ENCODE peak calls at places on chromosomes 16 and 17, in eight cellular contexts. One of them, this sample, is unnamed.

GRCh38 chr16:3170440-3171180 is 17.4 kb upstream of the OR1F1 start:
- DNase-seq in GM12891: no peak
- DNase-seq in adrenal gland: no peak
- DNase-seq in NCI-H774: no peak
- DNase-seq in stomach: no peak
- DNase-seq in GM12892: no peak
- DNase-seq in iris pigment epithelial cell: no peak
- DNase-seq in breast epithelium: no peak
- DNase-seq in this sample: no peak

GRCh38 chr17:66420961-66421371 is 118.6 kb downstream of the PRKCA start:
- DNase-seq in GM12891: no peak
- DNase-seq in adrenal gland: peak
- DNase-seq in NCI-H774: no peak
- DNase-seq in stomach: no peak
- DNase-seq in GM12892: no peak
- DNase-seq in iris pigment epithelial cell: peak
- DNase-seq in breast epithelium: no peak
- DNase-seq in this sample: no peak

GRCh38 chr17:57517519-57518342 is 227.4 kb downstream of the CCDC182 start:
- DNase-seq in GM12891: no peak
- DNase-seq in adrenal gland: no peak
- DNase-seq in NCI-H774: no peak
- DNase-seq in stomach: no peak
- DNase-seq in GM12892: no peak
- DNase-seq in iris pigment epithelial cell: no peak
- DNase-seq in breast epithelium: no peak
- DNase-seq in this sample: no peak

GRCh38 chr17:49872776-49873377 is 25.0 kb upstream of the TAC4 start:
- DNase-seq in GM12891: no peak
- DNase-seq in adrenal gland: no peak
- DNase-seq in NCI-H774: no peak
- DNase-seq in stomach: no peak
- DNase-seq in GM12892: no peak
- DNase-seq in iris pigment epithelial cell: no peak
- DNase-seq in breast epithelium: no peak
- DNase-seq in this sample: no peak

GRCh38 chr17:43574348-43574747 is 28.2 kb upstream of the ETV4 start:
- DNase-seq in GM12891: no peak
- DNase-seq in adrenal gland: no peak
- DNase-seq in NCI-H774: no peak
- DNase-seq in stomach: peak
- DNase-seq in GM12892: no peak
- DNase-seq in iris pigment epithelial cell: no peak
- DNase-seq in breast epithelium: no peak
- DNase-seq in this sample: no peak

GRCh38 chr17:57735707-57736106 is 9.4 kb downstream of the CCDC182 start:
- DNase-seq in GM12891: no peak
- DNase-seq in adrenal gland: peak
- DNase-seq in NCI-H774: no peak
- DNase-seq in stomach: no peak
- DNase-seq in GM12892: no peak
- DNase-seq in iris pigment epithelial cell: no peak
- DNase-seq in breast epithelium: no peak
- DNase-seq in this sample: peak

GRCh38 chr16:10929853-10930754 is 12.2 kb downstream of the DEXI start:
- DNase-seq in GM12891: no peak
- DNase-seq in adrenal gland: peak
- DNase-seq in NCI-H774: no peak
- DNase-seq in stomach: no peak
- DNase-seq in GM12892: no peak
- DNase-seq in iris pigment epithelial cell: no peak
- DNase-seq in breast epithelium: no peak
- DNase-seq in this sample: no peak

GRCh38 chr16:590875-591200 is 972 bp downstream of the RAB40C start:
- DNase-seq in GM12891: no peak
- DNase-seq in adrenal gland: no peak
- DNase-seq in NCI-H774: no peak
- DNase-seq in stomach: no peak
- DNase-seq in GM12892: no peak
- DNase-seq in iris pigment epithelial cell: no peak
- DNase-seq in breast epithelium: no peak
- DNase-seq in this sample: no peak

GRCh38 chr17:9666461-9667050 is 21.2 kb downstream of the USP43 start:
- DNase-seq in GM12891: no peak
- DNase-seq in adrenal gland: no peak
- DNase-seq in NCI-H774: no peak
- DNase-seq in stomach: no peak
- DNase-seq in GM12892: no peak
- DNase-seq in iris pigment epithelial cell: no peak
- DNase-seq in breast epithelium: no peak
- DNase-seq in this sample: no peak

GRCh38 chr17:39194089-39194984 is 3.1 kb downstream of the CACNB1 start:
- DNase-seq in GM12891: no peak
- DNase-seq in adrenal gland: peak
- DNase-seq in NCI-H774: no peak
- DNase-seq in stomach: no peak
- DNase-seq in GM12892: no peak
- DNase-seq in iris pigment epithelial cell: peak
- DNase-seq in breast epithelium: no peak
- DNase-seq in this sample: no peak

GRCh38 chr16:12500771-12501170 is 302.9 kb downstream of the CPPED1 start:
- DNase-seq in GM12891: no peak
- DNase-seq in adrenal gland: no peak
- DNase-seq in NCI-H774: no peak
- DNase-seq in stomach: peak
- DNase-seq in GM12892: no peak
- DNase-seq in iris pigment epithelial cell: no peak
- DNase-seq in breast epithelium: no peak
- DNase-seq in this sample: no peak

GRCh38 chr17:73011016-73011486 is 81.4 kb downstream of the SLC39A11 start:
- DNase-seq in GM12891: no peak
- DNase-seq in adrenal gland: peak
- DNase-seq in NCI-H774: no peak
- DNase-seq in stomach: no peak
- DNase-seq in GM12892: no peak
- DNase-seq in iris pigment epithelial cell: no peak
- DNase-seq in breast epithelium: no peak
- DNase-seq in this sample: no peak

GRCh38 chr16:55294947-55295346 is 29.1 kb upstream of the IRX6 start:
- DNase-seq in GM12891: no peak
- DNase-seq in adrenal gland: no peak
- DNase-seq in NCI-H774: no peak
- DNase-seq in stomach: no peak
- DNase-seq in GM12892: no peak
- DNase-seq in iris pigment epithelial cell: no peak
- DNase-seq in breast epithelium: no peak
- DNase-seq in this sample: no peak

GRCh38 chr17:65332375-65332774 is 195.2 kb downstream of the RGS9 start:
- DNase-seq in GM12891: no peak
- DNase-seq in adrenal gland: no peak
- DNase-seq in NCI-H774: no peak
- DNase-seq in stomach: no peak
- DNase-seq in GM12892: no peak
- DNase-seq in iris pigment epithelial cell: peak
- DNase-seq in breast epithelium: no peak
- DNase-seq in this sample: no peak

GRCh38 chr16:23504453-23505179 is 5.7 kb downstream of the GGA2 start:
- DNase-seq in GM12891: peak
- DNase-seq in adrenal gland: peak
- DNase-seq in NCI-H774: no peak
- DNase-seq in stomach: peak
- DNase-seq in GM12892: no peak
- DNase-seq in iris pigment epithelial cell: peak
- DNase-seq in breast epithelium: peak
- DNase-seq in this sample: no peak

GRCh38 chr17:41442772-41443171 is 2.0 kb upstream of the KRT38 start:
- DNase-seq in GM12891: no peak
- DNase-seq in adrenal gland: no peak
- DNase-seq in NCI-H774: no peak
- DNase-seq in stomach: no peak
- DNase-seq in GM12892: no peak
- DNase-seq in iris pigment epithelial cell: peak
- DNase-seq in breast epithelium: no peak
- DNase-seq in this sample: no peak

GRCh38 chr17:44775838-44776621 is 17.2 kb downstream of the ADAM11 start:
- DNase-seq in GM12891: no peak
- DNase-seq in adrenal gland: no peak
- DNase-seq in NCI-H774: no peak
- DNase-seq in stomach: peak
- DNase-seq in GM12892: no peak
- DNase-seq in iris pigment epithelial cell: no peak
- DNase-seq in breast epithelium: no peak
- DNase-seq in this sample: no peak

GRCh38 chr16:66619534-66620418 is 15.3 kb downstream of the CMTM3 start:
- DNase-seq in GM12891: no peak
- DNase-seq in adrenal gland: no peak
- DNase-seq in NCI-H774: no peak
- DNase-seq in stomach: no peak
- DNase-seq in GM12892: no peak
- DNase-seq in iris pigment epithelial cell: peak
- DNase-seq in breast epithelium: no peak
- DNase-seq in this sample: no peak

GRCh38 chr17:3754458-3755334 is 31.0 kb downstream of the HASPIN start:
- DNase-seq in GM12891: peak
- DNase-seq in adrenal gland: peak
- DNase-seq in NCI-H774: peak
- DNase-seq in stomach: peak
- DNase-seq in GM12892: peak
- DNase-seq in iris pigment epithelial cell: no peak
- DNase-seq in breast epithelium: peak
- DNase-seq in this sample: peak

GRCh38 chr16:66588981-66589713 is 9.9 kb downstream of the CMTM2 start:
- DNase-seq in GM12891: peak
- DNase-seq in adrenal gland: no peak
- DNase-seq in NCI-H774: no peak
- DNase-seq in stomach: peak
- DNase-seq in GM12892: peak
- DNase-seq in iris pigment epithelial cell: peak
- DNase-seq in breast epithelium: no peak
- DNase-seq in this sample: no peak

GRCh38 chr17:39036009-39036408 is 68.8 kb upstream of the FBXO47 start:
- DNase-seq in GM12891: no peak
- DNase-seq in adrenal gland: no peak
- DNase-seq in NCI-H774: no peak
- DNase-seq in stomach: no peak
- DNase-seq in GM12892: no peak
- DNase-seq in iris pigment epithelial cell: no peak
- DNase-seq in breast epithelium: no peak
- DNase-seq in this sample: no peak

GRCh38 chr16:48052731-48053130 is 103.1 kb downstream of the ABCC12 start:
- DNase-seq in GM12891: no peak
- DNase-seq in adrenal gland: no peak
- DNase-seq in NCI-H774: no peak
- DNase-seq in stomach: no peak
- DNase-seq in GM12892: no peak
- DNase-seq in iris pigment epithelial cell: no peak
- DNase-seq in breast epithelium: no peak
- DNase-seq in this sample: no peak

GRCh38 chr16:69820926-69821541 is 58.9 kb downstream of the WWP2 start:
- DNase-seq in GM12891: no peak
- DNase-seq in adrenal gland: peak
- DNase-seq in NCI-H774: no peak
- DNase-seq in stomach: peak
- DNase-seq in GM12892: no peak
- DNase-seq in iris pigment epithelial cell: no peak
- DNase-seq in breast epithelium: no peak
- DNase-seq in this sample: no peak

GRCh38 chr16:8963010-8963824 is 489 bp downstream of the USP7 start:
- DNase-seq in GM12891: no peak
- DNase-seq in adrenal gland: no peak
- DNase-seq in NCI-H774: peak
- DNase-seq in stomach: no peak
- DNase-seq in GM12892: no peak
- DNase-seq in iris pigment epithelial cell: peak
- DNase-seq in breast epithelium: no peak
- DNase-seq in this sample: no peak

GRCh38 chr16:72740346-72740745 is 307.6 kb downstream of the ZFHX3 start:
- DNase-seq in GM12891: no peak
- DNase-seq in adrenal gland: no peak
- DNase-seq in NCI-H774: no peak
- DNase-seq in stomach: no peak
- DNase-seq in GM12892: no peak
- DNase-seq in iris pigment epithelial cell: peak
- DNase-seq in breast epithelium: no peak
- DNase-seq in this sample: no peak

GRCh38 chr17:15261818-15262290 is 3.3 kb downstream of the PMP22 start:
- DNase-seq in GM12891: no peak
- DNase-seq in adrenal gland: no peak
- DNase-seq in NCI-H774: no peak
- DNase-seq in stomach: no peak
- DNase-seq in GM12892: no peak
- DNase-seq in iris pigment epithelial cell: peak
- DNase-seq in breast epithelium: no peak
- DNase-seq in this sample: no peak

GRCh38 chr17:12040478-12040877 is 19.8 kb downstream of the MAP2K4 start:
- DNase-seq in GM12891: no peak
- DNase-seq in adrenal gland: no peak
- DNase-seq in NCI-H774: no peak
- DNase-seq in stomach: no peak
- DNase-seq in GM12892: no peak
- DNase-seq in iris pigment epithelial cell: no peak
- DNase-seq in breast epithelium: no peak
- DNase-seq in this sample: no peak

GRCh38 chr16:19689342-19689741 is 28.7 kb downstream of the KNOP1 start:
- DNase-seq in GM12891: no peak
- DNase-seq in adrenal gland: no peak
- DNase-seq in NCI-H774: no peak
- DNase-seq in stomach: no peak
- DNase-seq in GM12892: no peak
- DNase-seq in iris pigment epithelial cell: no peak
- DNase-seq in breast epithelium: no peak
- DNase-seq in this sample: no peak

GRCh38 chr16:12602811-12603698 is 200.6 kb downstream of the CPPED1 start:
- DNase-seq in GM12891: no peak
- DNase-seq in adrenal gland: no peak
- DNase-seq in NCI-H774: no peak
- DNase-seq in stomach: no peak
- DNase-seq in GM12892: no peak
- DNase-seq in iris pigment epithelial cell: no peak
- DNase-seq in breast epithelium: no peak
- DNase-seq in this sample: no peak

GRCh38 chr17:57515662-57516211 is 229.4 kb downstream of the CCDC182 start:
- DNase-seq in GM12891: no peak
- DNase-seq in adrenal gland: no peak
- DNase-seq in NCI-H774: no peak
- DNase-seq in stomach: no peak
- DNase-seq in GM12892: no peak
- DNase-seq in iris pigment epithelial cell: no peak
- DNase-seq in breast epithelium: no peak
- DNase-seq in this sample: no peak

GRCh38 chr17:76659928-76660614 is 16.5 kb upstream of the ST6GALNAC1 start:
- DNase-seq in GM12891: no peak
- DNase-seq in adrenal gland: no peak
- DNase-seq in NCI-H774: peak
- DNase-seq in stomach: no peak
- DNase-seq in GM12892: no peak
- DNase-seq in iris pigment epithelial cell: no peak
- DNase-seq in breast epithelium: no peak
- DNase-seq in this sample: peak

GRCh38 chr16:78235168-78235800 is 135.8 kb downstream of the WWOX start:
- DNase-seq in GM12891: peak
- DNase-seq in adrenal gland: peak
- DNase-seq in NCI-H774: peak
- DNase-seq in stomach: peak
- DNase-seq in GM12892: peak
- DNase-seq in iris pigment epithelial cell: peak
- DNase-seq in breast epithelium: peak
- DNase-seq in this sample: peak

GRCh38 chr17:69523252-69523861 is 108.9 kb downstream of the MAP2K6 start:
- DNase-seq in GM12891: peak
- DNase-seq in adrenal gland: no peak
- DNase-seq in NCI-H774: peak
- DNase-seq in stomach: no peak
- DNase-seq in GM12892: no peak
- DNase-seq in iris pigment epithelial cell: peak
- DNase-seq in breast epithelium: no peak
- DNase-seq in this sample: peak

GRCh38 chr17:39628655-39629493 is 2.1 kb downstream of the PPP1R1B start:
- DNase-seq in GM12891: no peak
- DNase-seq in adrenal gland: no peak
- DNase-seq in NCI-H774: peak
- DNase-seq in stomach: peak
- DNase-seq in GM12892: no peak
- DNase-seq in iris pigment epithelial cell: no peak
- DNase-seq in breast epithelium: no peak
- DNase-seq in this sample: peak

This sample was measured in NCI-H526 treated with DMSO at 0.1 percent for 48 hours.